ENCODE peak calls at places on chromosomes 7 and 10, in eight cellular contexts. Y is kidney epithelial cell, A is heart right ventricle, Z is neuronal stem cell, J is OCI-LY7, L is Caco-2, H is upper lobe of right lung, R is esophagus squamous epithelium. P is an unnamed sample. For H3K36me3, the result is how much of the 10 kb centered on the place peaks cover.

GRCh38 chr7:134669845-134670373 is 23.3 kb downstream of the BPGM start:
- DNase-seq in Y (peak), J (peak), H (no peak), Z (no peak), L (no peak), R (no peak), A (no peak), P (no peak)

GRCh38 chr7:73426016-73426415 is 7.6 kb upstream of the FZD9 start:
- DNase-seq in H (no peak), J (no peak), L (no peak), Y (no peak), A (no peak), Z (no peak), R (no peak), P (no peak)

GRCh38 chr7:43108255-43109011 is 4.0 kb upstream of the HECW1 start:
- DNase-seq in A (peak), J (peak), Y (no peak), H (peak), R (no peak), L (peak), Z (peak), P (peak)

GRCh38 chr10:130686680-130687300 is 550.6 kb downstream of the GLRX3 start:
- DNase-seq in Z (peak), J (no peak), Y (no peak), A (no peak), H (no peak), L (peak), R (no peak), P (no peak)

GRCh38 chr7:110539216-110539615 is 551.7 kb upstream of the LRRN3 start:
- DNase-seq in L (no peak), A (no peak), J (no peak), Z (no peak), R (no peak), H (no peak), Y (no peak), P (no peak)

GRCh38 chr10:100826983-100827818 is 81.8 kb downstream of the PAX2 start:
- DNase-seq in A (no peak), Y (no peak), R (no peak), H (no peak), L (peak), J (no peak), Z (no peak), P (no peak)

GRCh38 chr7:143892527-143893300 is 9.3 kb downstream of the TCAF1 start:
- DNase-seq in H (no peak), L (peak), J (peak), A (no peak), Z (no peak), R (no peak), Y (no peak), P (no peak)

GRCh38 chr7:69309601-69310000 is 288.7 kb upstream of the AUTS2 start:
- DNase-seq in Y (no peak), R (no peak), A (no peak), H (no peak), J (no peak), L (no peak), Z (no peak), P (no peak)

GRCh38 chr10:29748109-29748650 is 113.4 kb upstream of the SVIL start:
- DNase-seq in R (no peak), H (no peak), A (no peak), L (no peak), Y (no peak), J (no peak), Z (no peak), P (no peak)

GRCh38 chr10:62083413-62083794 is 181.9 kb downstream of the ARID5B start:
- DNase-seq in Y (no peak), H (no peak), R (no peak), A (peak), L (no peak), J (no peak), Z (no peak), P (no peak)

GRCh38 chr10:20874261-20874660 is 22.9 kb downstream of the NEBL start:
- DNase-seq in L (no peak), H (no peak), Y (no peak), J (no peak), A (no peak), R (no peak), Z (no peak), P (no peak)

GRCh38 chr10:96676272-96677112 is 43.8 kb downstream of the PIK3AP1 start:
- DNase-seq in Y (no peak), R (no peak), Z (no peak), H (no peak), A (no peak), L (no peak), J (no peak), P (no peak)

GRCh38 chr10:97024181-97025073 is 161.3 kb downstream of the SLIT1 start:
- DNase-seq in Z (no peak), L (peak), Y (peak), R (no peak), J (peak), A (peak), H (no peak), P (no peak)

GRCh38 chr10:23442936-23443335 is 4.1 kb downstream of the OTUD1 start:
- DNase-seq in J (no peak), A (no peak), R (no peak), Y (no peak), L (no peak), Z (no peak), H (no peak), P (no peak)

GRCh38 chr7:464177-464711 is 55.4 kb downstream of the PDGFA start:
- DNase-seq in R (no peak), Y (no peak), A (no peak), J (no peak), L (no peak), Z (no peak), H (peak), P (no peak)

GRCh38 chr7:125563557-125563956 is 633.9 kb upstream of the POT1 start:
- DNase-seq in H (no peak), L (no peak), R (no peak), J (no peak), Z (no peak), A (no peak), Y (no peak), P (no peak)

DNA sequence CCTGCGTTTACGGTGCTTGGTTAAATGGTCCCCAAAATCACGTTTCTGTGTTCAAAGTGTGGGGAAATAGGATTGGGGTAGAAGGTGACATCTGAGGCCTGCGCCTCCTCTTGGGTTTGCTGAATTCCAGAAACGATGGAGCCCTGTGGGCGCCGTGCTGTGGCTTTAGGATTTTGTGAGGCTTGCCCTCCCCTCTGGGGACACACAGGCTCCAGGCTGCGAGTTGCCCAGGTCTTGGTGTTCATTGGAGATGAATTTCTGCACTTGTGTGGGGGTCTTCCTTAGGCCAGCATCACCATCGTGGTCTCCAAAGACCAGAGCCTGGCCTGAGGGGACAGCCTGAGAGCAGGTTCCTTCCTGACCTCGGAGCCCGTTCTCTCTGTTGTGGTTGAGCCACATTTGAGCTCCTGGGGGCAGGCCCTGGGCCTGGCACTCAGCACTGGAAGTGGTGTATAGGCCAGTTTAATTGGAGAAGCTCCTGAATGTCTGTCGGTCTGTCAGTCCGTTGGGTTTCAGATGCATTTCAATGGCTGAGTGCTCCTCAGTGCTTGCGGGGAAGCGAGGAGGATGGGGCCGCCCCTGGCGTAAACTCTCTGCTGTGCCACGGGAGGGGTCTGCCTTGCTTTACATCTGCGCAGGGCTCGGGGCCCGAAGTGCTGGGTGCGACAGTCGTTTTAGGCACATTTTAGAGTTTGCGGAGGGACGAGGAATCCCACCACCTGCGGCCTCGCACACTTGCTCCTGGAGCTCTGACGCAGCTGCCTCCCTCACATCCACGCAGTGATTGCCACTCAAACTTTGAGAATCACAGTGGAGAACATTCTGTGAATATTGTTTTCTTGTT is 71.7 kb downstream of the DNAJB6 start:
- DNase-seq in H (peak), Z (no peak), L (no peak), Y (no peak), J (no peak), R (no peak), A (no peak), P (no peak)
- H3K4me3 ChIP-seq in H (no peak), Z (no peak), L (no peak), Y (no peak), J (no peak), R (no peak), A (no peak), P (no peak)

GRCh38 chr10:11930342-11930978 is 107.3 kb downstream of the PROSER2 start:
- DNase-seq in J (no peak), H (peak), Y (no peak), A (no peak), Z (no peak), R (no peak), L (peak), P (no peak)
- H3K36me3 ChIP-seq in J (half or more), H (half or more), Y (under half), A (half or more), Z (under half), R (half or more), L (under half), P (half or more)

GRCh38 chr10:127195041-127195506 is 1.3 kb downstream of the INSYN2A start:
- DNase-seq in A (no peak), R (no peak), J (no peak), L (no peak), H (no peak), Y (no peak), Z (no peak), P (no peak)
- H3K4me3 ChIP-seq in A (no peak), R (peak), J (no peak), L (no peak), H (peak), Y (peak), Z (no peak), P (peak)

GRCh38 chr7:85600425-85600824 is 413.6 kb upstream of the SEMA3D start:
- DNase-seq in Z (peak), R (no peak), Y (no peak), H (no peak), J (no peak), L (peak), A (no peak), P (no peak)

GRCh38 chr7:85602196-85602595 is 415.3 kb upstream of the SEMA3D start:
- DNase-seq in L (no peak), J (no peak), R (no peak), Z (no peak), Y (no peak), A (no peak), H (no peak), P (no peak)
- H3K36me3 ChIP-seq in L (under half), J (under half), R (under half), Z (under half), Y (under half), A (under half), H (under half), P (under half)